ENCODE peak calls at places on chromosomes 12 and 14, in five cellular contexts. One of them, this sample, is unnamed.

GRCh38 chr14:62673014-62673727 is 372.1 kb downstream of the KCNH5 start:
- DNase-seq in adrenal gland: no peak
- DNase-seq in stomach: no peak
- DNase-seq in transverse colon: no peak
- DNase-seq in A549: no peak
- DNase-seq in this sample: no peak

GRCh38 chr14:82388488-82388887 is 854.8 kb upstream of the SEL1L start:
- DNase-seq in adrenal gland: no peak
- DNase-seq in stomach: no peak
- DNase-seq in transverse colon: no peak
- DNase-seq in A549: no peak
- DNase-seq in this sample: no peak

GRCh38 chr12:104182144-104182543 is 33.4 kb upstream of the TXNRD1 start:
- DNase-seq in adrenal gland: peak; percentile 91
- DNase-seq in stomach: peak; percentile 49
- DNase-seq in transverse colon: peak; percentile 70
- DNase-seq in A549: no peak
- DNase-seq in this sample: no peak

GRCh38 chr14:103803661-103804060 is 43.7 kb downstream of the PPP1R13B start:
- DNase-seq in adrenal gland: peak; percentile 32
- DNase-seq in stomach: no peak
- DNase-seq in transverse colon: no peak
- DNase-seq in A549: no peak
- DNase-seq in this sample: no peak

GRCh38 chr12:46357438-46358324 is 14.9 kb downstream of the SLC38A2 start:
- DNase-seq in adrenal gland: no peak
- DNase-seq in stomach: no peak
- DNase-seq in transverse colon: no peak
- DNase-seq in A549: no peak
- DNase-seq in this sample: peak; percentile 36

GRCh38 chr14:34714320-34715107 is at the start of gene CFL2:
- DNase-seq in adrenal gland: peak; percentile 85
- DNase-seq in stomach: peak; percentile 79
- DNase-seq in transverse colon: peak; percentile 82
- DNase-seq in A549: peak; percentile 88
- DNase-seq in this sample: peak; percentile 81

GRCh38 chr12:49092086-49092815 is 2.4 kb downstream of the DHH start:
- DNase-seq in adrenal gland: peak; percentile 43
- DNase-seq in stomach: no peak
- DNase-seq in transverse colon: no peak
- DNase-seq in A549: peak; percentile 82
- DNase-seq in this sample: peak; percentile 45

GRCh38 chr14:98512501-98513251 is 759.3 kb downstream of the BCL11B start:
- DNase-seq in adrenal gland: no peak
- DNase-seq in stomach: no peak
- DNase-seq in transverse colon: no peak
- DNase-seq in A549: no peak
- DNase-seq in this sample: no peak

GRCh38 chr12:29354954-29355353 is 26.0 kb downstream of the ERGIC2 start:
- DNase-seq in adrenal gland: no peak
- DNase-seq in stomach: no peak
- DNase-seq in transverse colon: no peak
- DNase-seq in A549: no peak
- DNase-seq in this sample: no peak

GRCh38 chr14:22184157-22185025 is 404.6 kb downstream of the DAD1 start:
- DNase-seq in adrenal gland: no peak
- DNase-seq in stomach: no peak
- DNase-seq in transverse colon: no peak
- DNase-seq in A549: no peak
- DNase-seq in this sample: no peak

GRCh38 chr14:56005580-56006053 is 112.6 kb upstream of the PELI2 start:
- DNase-seq in adrenal gland: no peak
- DNase-seq in stomach: no peak
- DNase-seq in transverse colon: no peak
- DNase-seq in A549: no peak
- DNase-seq in this sample: no peak

GRCh38 chr12:27822076-27822712 is 42.2 kb upstream of the MANSC4 start:
- DNase-seq in adrenal gland: no peak
- DNase-seq in stomach: no peak
- DNase-seq in transverse colon: no peak
- DNase-seq in A549: no peak
- DNase-seq in this sample: no peak

GRCh38 chr14:61747342-61747741 is 14.9 kb upstream of the SNAPC1 start:
- DNase-seq in adrenal gland: no peak
- DNase-seq in stomach: no peak
- DNase-seq in transverse colon: no peak
- DNase-seq in A549: no peak
- DNase-seq in this sample: no peak

GRCh38 chr12:94714378-94714777 is 64.0 kb upstream of the TMCC3 start:
- DNase-seq in adrenal gland: no peak
- DNase-seq in stomach: no peak
- DNase-seq in transverse colon: no peak
- DNase-seq in A549: no peak
- DNase-seq in this sample: no peak

DNA sequence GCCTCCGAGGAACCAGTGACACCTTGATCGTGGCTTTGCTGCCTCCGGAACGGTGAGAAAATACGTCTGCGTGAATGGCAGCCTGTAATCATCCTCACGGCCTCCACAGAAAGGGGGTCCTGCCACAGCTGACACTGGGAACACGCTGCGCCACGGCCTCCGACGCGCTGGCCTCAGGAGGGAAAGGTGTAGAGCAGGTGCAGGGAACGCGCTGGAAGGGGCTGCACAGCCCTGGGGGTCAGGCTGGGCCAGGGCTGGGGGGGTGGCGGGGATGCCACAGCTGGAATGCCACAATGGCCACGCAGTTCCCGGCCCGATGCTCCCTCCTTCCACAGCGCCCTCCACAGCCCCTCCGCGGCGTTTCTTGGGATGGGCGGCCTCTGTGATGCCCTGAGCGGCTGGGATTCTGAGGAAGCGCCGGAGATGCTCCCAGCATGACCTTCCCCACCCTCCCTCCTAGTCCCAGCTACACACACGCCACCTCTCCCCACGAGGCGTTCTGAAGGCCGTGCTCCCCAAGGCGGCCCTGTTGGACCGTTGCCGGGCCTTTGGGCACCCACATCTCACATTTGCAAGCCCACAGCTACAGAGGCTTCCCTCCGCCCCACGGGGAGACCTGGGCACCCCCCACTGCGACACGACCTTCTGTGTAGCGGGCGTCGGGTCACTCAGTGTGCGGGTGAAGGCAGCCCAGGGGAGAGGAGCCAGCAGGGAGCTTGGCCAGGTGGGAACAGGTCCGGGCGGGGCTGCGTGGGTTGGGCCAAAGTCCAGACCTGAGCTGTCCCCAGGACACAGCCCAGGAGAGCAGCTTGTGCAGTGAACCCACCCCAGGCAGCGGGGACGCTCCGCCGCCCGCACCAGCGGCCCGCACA is 31.8 kb upstream of the GALNT9 start:
- DNase-seq in adrenal gland: no peak
- DNase-seq in stomach: no peak
- DNase-seq in transverse colon: no peak
- DNase-seq in A549: no peak
- DNase-seq in this sample: no peak
- TF ChIP-seq POLR2A in adrenal gland: no peak
- TF ChIP-seq POLR2A in stomach: no peak
- TF ChIP-seq POLR2A in transverse colon: no peak
- TF ChIP-seq POLR2A in A549: no peak
- TF ChIP-seq POLR2A in this sample: no peak

GRCh38 chr12:6613015-6613775 is 6.0 kb upstream of the CHD4 start:
- DNase-seq in adrenal gland: no peak
- DNase-seq in stomach: peak; percentile 79
- DNase-seq in transverse colon: peak; percentile 86
- DNase-seq in A549: no peak
- DNase-seq in this sample: peak; percentile 89
- TF ChIP-seq POLR2A in adrenal gland: no peak
- TF ChIP-seq POLR2A in stomach: no peak
- TF ChIP-seq POLR2A in transverse colon: no peak
- TF ChIP-seq POLR2A in A549: no peak
- TF ChIP-seq POLR2A in this sample: no peak

GRCh38 chr12:11869406-11869805 is 201.3 kb upstream of the BCL2L14 start:
- DNase-seq in adrenal gland: no peak
- DNase-seq in stomach: no peak
- DNase-seq in transverse colon: no peak
- DNase-seq in A549: no peak
- DNase-seq in this sample: no peak

GRCh38 chr12:11869901-11870300 is 200.8 kb upstream of the BCL2L14 start:
- DNase-seq in adrenal gland: no peak
- DNase-seq in stomach: no peak
- DNase-seq in transverse colon: no peak
- DNase-seq in A549: no peak
- DNase-seq in this sample: no peak

GRCh38 chr12:11865835-11866234 is 204.9 kb upstream of the BCL2L14 start:
- DNase-seq in adrenal gland: no peak
- DNase-seq in stomach: no peak
- DNase-seq in transverse colon: no peak
- DNase-seq in A549: no peak
- DNase-seq in this sample: no peak

GRCh38 chr12:11872055-11872454 is 198.7 kb upstream of the BCL2L14 start:
- DNase-seq in adrenal gland: no peak
- DNase-seq in stomach: no peak
- DNase-seq in transverse colon: no peak
- DNase-seq in A549: no peak
- DNase-seq in this sample: no peak

GRCh38 chr12:11868027-11868426 is 202.7 kb upstream of the BCL2L14 start:
- DNase-seq in adrenal gland: no peak
- DNase-seq in stomach: no peak
- DNase-seq in transverse colon: no peak
- DNase-seq in A549: no peak
- DNase-seq in this sample: no peak
- TF ChIP-seq POLR2A in adrenal gland: no peak
- TF ChIP-seq POLR2A in stomach: no peak
- TF ChIP-seq POLR2A in transverse colon: no peak
- TF ChIP-seq POLR2A in A549: no peak
- TF ChIP-seq POLR2A in this sample: no peak

GRCh38 chr14:24535737-24536136 is 27.7 kb upstream of the CMA1 start:
- DNase-seq in adrenal gland: no peak
- DNase-seq in stomach: no peak
- DNase-seq in transverse colon: no peak
- DNase-seq in A549: no peak
- DNase-seq in this sample: no peak
- TF ChIP-seq POLR2A in adrenal gland: no peak
- TF ChIP-seq POLR2A in stomach: no peak
- TF ChIP-seq POLR2A in transverse colon: no peak
- TF ChIP-seq POLR2A in A549: no peak
- TF ChIP-seq POLR2A in this sample: no peak

DNA sequence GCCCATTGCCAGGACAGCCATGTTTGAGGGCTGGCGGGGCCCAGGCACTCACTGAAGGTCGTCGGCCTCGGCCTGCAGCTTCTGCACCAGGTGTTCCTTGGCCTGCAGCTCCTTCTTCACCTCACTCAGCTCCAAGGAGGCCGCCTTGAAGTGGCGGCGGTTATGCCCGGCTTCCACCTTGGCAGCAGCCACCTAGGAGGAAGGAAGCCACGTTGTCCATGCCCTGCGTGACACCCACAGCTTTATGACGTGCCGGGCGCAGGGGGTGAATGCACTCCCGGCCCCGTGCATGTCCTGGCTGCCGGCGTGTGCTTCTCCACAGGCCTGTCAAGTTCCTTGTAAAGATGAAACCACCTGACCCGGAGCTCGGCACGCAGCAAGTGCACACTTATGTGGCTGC is 16.0 kb upstream of the ANKLE2 start:
- DNase-seq in adrenal gland: no peak
- DNase-seq in stomach: no peak
- DNase-seq in transverse colon: no peak
- DNase-seq in A549: no peak
- DNase-seq in this sample: no peak
- TF ChIP-seq POLR2A in adrenal gland: no peak
- TF ChIP-seq POLR2A in stomach: no peak
- TF ChIP-seq POLR2A in transverse colon: no peak
- TF ChIP-seq POLR2A in A549: no peak
- TF ChIP-seq POLR2A in this sample: no peak

DNA sequence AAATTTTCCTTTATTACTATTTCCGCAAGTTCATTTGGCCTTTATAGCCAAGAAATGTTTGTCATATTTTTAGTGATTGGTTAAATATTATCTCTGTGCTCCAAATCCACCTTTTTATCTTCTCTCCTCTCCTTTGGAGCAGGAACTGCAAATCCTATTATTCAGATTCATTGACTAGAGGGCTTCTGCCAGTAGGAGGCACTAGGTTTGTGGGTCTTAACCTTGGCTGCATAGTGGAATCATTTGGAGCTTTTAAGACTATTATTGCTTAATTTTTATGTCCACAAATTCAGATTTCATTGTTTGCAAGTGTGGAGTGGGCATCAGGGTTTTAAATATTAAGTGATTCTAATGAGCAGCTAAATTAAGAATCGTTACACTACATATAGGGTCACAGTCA is 75.3 kb upstream of the SYT10 start:
- DNase-seq in adrenal gland: no peak
- DNase-seq in stomach: no peak
- DNase-seq in transverse colon: no peak
- DNase-seq in A549: no peak
- DNase-seq in this sample: peak; percentile 10
- TF ChIP-seq POLR2A in adrenal gland: no peak
- TF ChIP-seq POLR2A in stomach: no peak
- TF ChIP-seq POLR2A in transverse colon: no peak
- TF ChIP-seq POLR2A in A549: no peak
- TF ChIP-seq POLR2A in this sample: no peak